ENCODE peak calls at places on chromosomes 7 and 10, in four cellular contexts. Y is iris pigment epithelial cell, G is activated T-cell treated with anti-CD3 and anti-CD28 coated beads for 48 hours, N is EH. E is an unnamed sample.

GRCh38 chr10:100501423-100501822 is 18.2 kb downstream of the SEC31B start:
- DNase-seq in Y (peak; percentile 61), G (no peak), N (peak; percentile 36), E (no peak)

GRCh38 chr7:129989466-129989865 is 36.7 kb upstream of the UBE2H start:
- DNase-seq in Y (no peak), G (peak; percentile 53), N (no peak), E (no peak)

GRCh38 chr7:79529896-79530235 is 76.4 kb upstream of the MAGI2 start:
- DNase-seq in Y (peak; percentile 48), G (no peak), N (peak; percentile 50), E (no peak)

GRCh38 chr10:76033457-76034196 is 602.2 kb downstream of the LRMDA start:
- DNase-seq in Y (peak; percentile 15), G (no peak), N (peak; percentile 57), E (no peak)

GRCh38 chr7:139328375-139328774 is 12.8 kb upstream of the FMC1 start:
- DNase-seq in Y (peak; percentile 85), G (no peak), N (peak; percentile 87), E (peak; percentile 37)

GRCh38 chr10:87641065-87641464 is 18.6 kb upstream of the PAPSS2 start:
- DNase-seq in Y (no peak), G (no peak), N (no peak), E (no peak)

GRCh38 chr7:4175346-4175973 is 506.6 kb upstream of the FOXK1 start:
- DNase-seq in Y (no peak), G (no peak), N (no peak), E (no peak)

GRCh38 chr7:116271980-116272886 is 61.9 kb downstream of the TES start:
- DNase-seq in Y (peak; percentile 98), G (no peak), N (peak; percentile 97), E (peak; percentile 92)

GRCh38 chr10:70188768-70189167 is 18.5 kb upstream of the SAR1A start:
- DNase-seq in Y (no peak), G (no peak), N (no peak), E (no peak)

GRCh38 chr10:59109826-59110225 is 66.6 kb upstream of the PHYHIPL start:
- DNase-seq in Y (no peak), G (no peak), N (no peak), E (no peak)

GRCh38 chr7:157407512-157408257 is 70.9 kb downstream of the DNAJB6 start:
- DNase-seq in Y (no peak), G (no peak), N (no peak), E (no peak)

GRCh38 chr7:91046322-91047088 is 217.7 kb upstream of the FZD1 start:
- DNase-seq in Y (peak; percentile 7), G (no peak), N (peak; percentile 25), E (no peak)

GRCh38 chr10:49409755-49410154 is 13.9 kb upstream of the DRGX start:
- DNase-seq in Y (no peak), G (no peak), N (no peak), E (no peak)

GRCh38 chr7:128886391-128887168 is 23.9 kb downstream of the ATP6V1F start:
- DNase-seq in Y (no peak), G (no peak), N (no peak), E (no peak)

GRCh38 chr10:119849031-119849789 is 23.4 kb downstream of the MCMBP start:
- DNase-seq in Y (peak; percentile 93), G (no peak), N (peak; percentile 86), E (peak; percentile 79)

GRCh38 chr10:5625992-5626777 is 40.2 kb downstream of the ASB13 start:
- DNase-seq in Y (no peak), G (no peak), N (peak; percentile 30), E (no peak)

GRCh38 chr10:22693860-22694259 is 20.5 kb downstream of the PIP4K2A start:
- DNase-seq in Y (no peak), G (no peak), N (no peak), E (no peak)

GRCh38 chr7:116871061-116871700 is 8.8 kb downstream of the CAPZA2 start:
- DNase-seq in Y (no peak), G (no peak), N (no peak), E (no peak)

GRCh38 chr10:92965314-92965713 is 95.3 kb upstream of the CYP26C1 start:
- DNase-seq in Y (peak; percentile 61), G (no peak), N (peak; percentile 59), E (peak; percentile 19)

GRCh38 chr7:18762189-18762588 is 266.6 kb downstream of the HDAC9 start:
- DNase-seq in Y (peak; percentile 91), G (no peak), N (peak; percentile 76), E (peak; percentile 69)

GRCh38 chr7:157903715-157904114 is 566.9 kb downstream of the DNAJB6 start:
- DNase-seq in Y (no peak), G (no peak), N (no peak), E (no peak)

GRCh38 chr10:86960863-86961434 is 2.5 kb downstream of the SNCG start:
- DNase-seq in Y (no peak), G (no peak), N (no peak), E (no peak)

GRCh38 chr10:15324611-15325010 is 46.5 kb downstream of the FAM171A1 start:
- DNase-seq in Y (peak; percentile 27), G (no peak), N (peak; percentile 15), E (no peak)

GRCh38 chr7:142438235-142438922 is 180.5 kb upstream of the PRSS58 start:
- DNase-seq in Y (peak; percentile 65), G (no peak), N (peak; percentile 70), E (no peak)

GRCh38 chr10:80509403-80510161 is 28.1 kb upstream of the SH2D4B start:
- DNase-seq in Y (peak; percentile 93), G (no peak), N (peak; percentile 95), E (peak; percentile 86)

GRCh38 chr7:134925766-134926165 is 60.5 kb upstream of the AGBL3 start:
- DNase-seq in Y (peak; percentile 42), G (no peak), N (no peak), E (no peak)

GRCh38 chr7:128108641-128109423 is 77.6 kb upstream of the LRRC4 start:
- DNase-seq in Y (no peak), G (no peak), N (no peak), E (no peak)

GRCh38 chr7:39613577-39613976 is 9.8 kb upstream of the RALA start:
- DNase-seq in Y (peak; percentile 68), G (no peak), N (peak; percentile 60), E (peak; percentile 44)

GRCh38 chr10:102796407-102797176 is 40.6 kb downstream of the CYP17A1 start:
- DNase-seq in Y (peak; percentile 63), G (peak; percentile 43), N (peak; percentile 52), E (no peak)

GRCh38 chr7:21944616-21945373 is 904 bp downstream of the CDCA7L start:
- DNase-seq in Y (peak; percentile 34), G (peak; percentile 46), N (no peak), E (no peak)

GRCh38 chr10:59006511-59007306 is 169.7 kb upstream of the PHYHIPL start:
- DNase-seq in Y (peak; percentile 81), G (no peak), N (peak; percentile 28), E (peak; percentile 38)

GRCh38 chr7:42572046-42572445 is 335.0 kb upstream of the GLI3 start:
- DNase-seq in Y (peak; percentile 38), G (no peak), N (peak; percentile 47), E (no peak)

GRCh38 chr10:113059001-113059780 is 109.1 kb downstream of the TCF7L2 start:
- DNase-seq in Y (peak; percentile 60), G (no peak), N (peak; percentile 76), E (no peak)

GRCh38 chr10:35637456-35637855 is 4.6 kb downstream of the FZD8 start:
- DNase-seq in Y (no peak), G (no peak), N (no peak), E (no peak)

GRCh38 chr7:127678330-127678729 is 26.3 kb downstream of the SND1 start:
- DNase-seq in Y (peak; percentile 37), G (no peak), N (no peak), E (no peak)

GRCh38 chr7:156156734-156157408 is 344.6 kb upstream of the SHH start:
- DNase-seq in Y (peak; percentile 26), G (no peak), N (no peak), E (peak; percentile 5)

GRCh38 chr7:130425798-130426197 is 15.0 kb downstream of the CEP41 start:
- DNase-seq in Y (no peak), G (no peak), N (no peak), E (no peak)